ENCODE peak calls at places on chromosomes 7 and 10, in ten cellular contexts. D is B cell; M is A172; V is heart right ventricle; U is activated CD8-positive, alpha-beta memory T cell treated with anti-CD3 and anti-CD28 coated beads for 24 hours; O is OCI-LY7; B is cardiac fibroblast; T is activated naive CD8-positive, alpha-beta T cell treated with anti-CD3 and anti-CD28 coated beads, Interleukin-2, amount 50 U/mL, for 24 hours; N is lower lobe of right lung; H is PC-3. J is an unnamed sample.

GRCh38 chr7:6346581-6346980 is 74.2 kb upstream of the CYTH3 start:
- DNase-seq in D (no peak), M (no peak), V (no peak), U (no peak), O (no peak), B (no peak), T (no peak), N (no peak), H (no peak), J (peak)

GRCh38 chr10:74718208-74718607 is 108.2 kb upstream of the KAT6B start:
- DNase-seq in D (no peak), M (no peak), V (no peak), U (no peak), O (no peak), B (no peak), T (no peak), N (no peak), H (no peak), J (no peak)

GRCh38 chr10:95487994-95488393 is 73.2 kb downstream of the SORBS1 start:
- DNase-seq in D (no peak), M (no peak), V (no peak), U (no peak), O (no peak), B (no peak), T (no peak), N (no peak), H (no peak), J (no peak)

GRCh38 chr7:44216019-44216418 is 15.2 kb downstream of the YKT6 start:
- DNase-seq in D (no peak), M (no peak), V (no peak), U (no peak), O (no peak), B (no peak), T (no peak), N (no peak), H (no peak), J (peak)

GRCh38 chr10:113362645-113363091 is 190.2 kb upstream of the HABP2 start:
- DNase-seq in D (no peak), M (no peak), V (no peak), U (no peak), O (no peak), B (no peak), T (no peak), N (no peak), H (peak), J (no peak)

GRCh38 chr7:155921804-155922506 is 109.7 kb upstream of the SHH start:
- DNase-seq in D (no peak), M (no peak), V (no peak), U (no peak), O (no peak), B (no peak), T (no peak), N (peak), H (peak), J (peak)

GRCh38 chr7:106775552-106775936 is 89.5 kb upstream of the PIK3CG start:
- DNase-seq in D (no peak), M (peak), V (no peak), U (no peak), O (no peak), B (peak), T (no peak), N (no peak), H (peak), J (no peak)

GRCh38 chr7:85630904-85631582 is 444.2 kb upstream of the SEMA3D start:
- DNase-seq in D (no peak), M (no peak), V (no peak), U (no peak), O (no peak), B (peak), T (no peak), N (no peak), H (peak), J (no peak)

GRCh38 chr10:107865691-107866090 is 701.2 kb upstream of the SORCS1 start:
- DNase-seq in D (no peak), M (no peak), V (no peak), U (no peak), O (no peak), B (no peak), T (no peak), N (no peak), H (no peak), J (no peak)

GRCh38 chr7:43785425-43785824 is 26.9 kb downstream of the BLVRA start:
- DNase-seq in D (no peak), M (peak), V (no peak), U (peak), O (no peak), B (peak), T (no peak), N (no peak), H (peak), J (no peak)

GRCh38 chr7:103009466-103010219 is 65.0 kb downstream of the FBXL13 start:
- DNase-seq in D (peak), M (no peak), V (no peak), U (no peak), O (peak), B (no peak), T (no peak), N (no peak), H (no peak), J (no peak)